ENCODE peak calls at places on chromosomes 7 and 10, in seven cellular contexts. S is breast epithelium, R is natural killer cell, A is HFFc6, Z is lower leg skin, G is esophagus squamous epithelium, E is brain microvascular endothelial cell. O is an unnamed sample.

GRCh38 chr7:130560972-130561371 is 69.1 kb downstream of the MEST start:
- DNase-seq in S (no peak), R (no peak), A (peak; percentile 50), Z (no peak), G (no peak), E (no peak), O (no peak)

GRCh38 chr10:130711072-130711471 is 574.9 kb downstream of the GLRX3 start:
- DNase-seq in S (no peak), R (no peak), A (no peak), Z (no peak), G (no peak), E (no peak), O (no peak)

GRCh38 chr7:55071411-55072188 is 52.8 kb downstream of the EGFR start:
- DNase-seq in S (no peak), R (no peak), A (no peak), Z (no peak), G (no peak), E (no peak), O (no peak)

GRCh38 chr7:23422384-23422783 is 47.9 kb downstream of the IGF2BP3 start:
- DNase-seq in S (no peak), R (no peak), A (no peak), Z (no peak), G (no peak), E (no peak), O (no peak)

GRCh38 chr10:27660705-27661104 is 84.9 kb downstream of the MKX start:
- DNase-seq in S (no peak), R (no peak), A (no peak), Z (no peak), G (no peak), E (no peak), O (no peak)

GRCh38 chr10:11589738-11590137 is 21.7 kb downstream of the USP6NL start:
- DNase-seq in S (no peak), R (no peak), A (no peak), Z (no peak), G (no peak), E (no peak), O (no peak)

GRCh38 chr7:151143261-151144015 is 24.1 kb downstream of the GBX1 start:
- DNase-seq in S (no peak), R (no peak), A (no peak), Z (no peak), G (no peak), E (no peak), O (no peak)

GRCh38 chr7:38907066-38907465 is 1.9 kb downstream of the VPS41 start:
- DNase-seq in S (no peak), R (no peak), A (no peak), Z (no peak), G (no peak), E (no peak), O (no peak)

GRCh38 chr7:36214608-36215016 is 61.6 kb downstream of the EEPD1 start:
- DNase-seq in S (no peak), R (no peak), A (no peak), Z (peak; percentile 30), G (no peak), E (no peak), O (no peak)

GRCh38 chr10:104240078-104240477 is 7.9 kb upstream of the CFAP43 start:
- DNase-seq in S (no peak), R (no peak), A (no peak), Z (no peak), G (no peak), E (no peak), O (no peak)

GRCh38 chr7:105808703-105809590 is 67.5 kb downstream of the ATXN7L1 start:
- DNase-seq in S (no peak), R (peak; percentile 62), A (peak; percentile 62), Z (no peak), G (no peak), E (peak; percentile 67), O (no peak)

GRCh38 chr10:126504051-126504760 is 115.9 kb upstream of the ADAM12 start:
- DNase-seq in S (no peak), R (no peak), A (peak; percentile 56), Z (no peak), G (no peak), E (peak; percentile 61), O (no peak)

GRCh38 chr10:17838080-17838634 is 29.0 kb downstream of the MRC1 start:
- DNase-seq in S (no peak), R (no peak), A (no peak), Z (no peak), G (no peak), E (no peak), O (no peak)

GRCh38 chr7:92737706-92738105 is 98.7 kb downstream of the CDK6 start:
- DNase-seq in S (no peak), R (no peak), A (no peak), Z (no peak), G (no peak), E (no peak), O (no peak)

GRCh38 chr10:49518982-49519578 is 19.8 kb downstream of the ERCC6 start:
- DNase-seq in S (no peak), R (no peak), A (peak; percentile 39), Z (no peak), G (no peak), E (peak; percentile 53), O (no peak)

GRCh38 chr7:86643478-86644281 is at the start of gene GRM3:
- DNase-seq in S (no peak), R (no peak), A (no peak), Z (no peak), G (no peak), E (peak; percentile 0), O (peak; percentile 45)

GRCh38 chr7:24113506-24113905 is 170.5 kb upstream of the NPY start:
- DNase-seq in S (no peak), R (no peak), A (no peak), Z (no peak), G (no peak), E (no peak), O (no peak)

GRCh38 chr7:17302575-17303142 is 4.2 kb downstream of the AHR start:
- DNase-seq in S (no peak), R (no peak), A (peak; percentile 63), Z (no peak), G (no peak), E (no peak), O (no peak)

GRCh38 chr10:125201791-125202622 is 41.6 kb upstream of the CTBP2 start:
- DNase-seq in S (no peak), R (no peak), A (no peak), Z (no peak), G (no peak), E (no peak), O (no peak)

GRCh38 chr10:80100861-80101695 is 22.6 kb downstream of the TMEM254 start:
- DNase-seq in S (peak; percentile 58), R (no peak), A (no peak), Z (no peak), G (no peak), E (no peak), O (peak; percentile 27)

GRCh38 chr10:70540089-70540788 is 61.7 kb downstream of the PALD1 start:
- DNase-seq in S (no peak), R (no peak), A (no peak), Z (no peak), G (no peak), E (no peak), O (no peak)

GRCh38 chr7:26658080-26658697 is 206.2 kb downstream of the SKAP2 start:
- DNase-seq in S (no peak), R (no peak), A (no peak), Z (no peak), G (no peak), E (no peak), O (no peak)

DNA sequence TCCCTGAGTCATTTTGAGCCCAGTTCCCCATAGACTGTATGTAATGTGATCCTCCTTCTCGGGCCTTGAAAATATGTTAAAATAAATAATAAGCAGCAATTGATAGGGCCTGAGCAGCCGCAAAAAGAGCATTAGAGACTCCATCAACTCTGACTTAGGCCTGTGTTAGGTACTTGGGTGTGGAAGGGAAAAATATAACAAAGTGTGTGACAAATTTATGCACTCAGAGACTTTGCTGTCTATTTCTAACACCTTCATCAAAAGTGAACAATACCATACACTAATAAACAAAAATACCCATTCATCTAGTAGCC is 31.4 kb upstream of the HABP2 start:
- DNase-seq in S (no peak), R (no peak), A (no peak), Z (no peak), G (no peak), E (no peak), O (no peak)
- TF ChIP-seq CTCF in S (no peak), R (peak; percentile 14), A (peak; percentile 2), Z (no peak), G (no peak), E (no peak), O (peak; percentile 35)

DNA sequence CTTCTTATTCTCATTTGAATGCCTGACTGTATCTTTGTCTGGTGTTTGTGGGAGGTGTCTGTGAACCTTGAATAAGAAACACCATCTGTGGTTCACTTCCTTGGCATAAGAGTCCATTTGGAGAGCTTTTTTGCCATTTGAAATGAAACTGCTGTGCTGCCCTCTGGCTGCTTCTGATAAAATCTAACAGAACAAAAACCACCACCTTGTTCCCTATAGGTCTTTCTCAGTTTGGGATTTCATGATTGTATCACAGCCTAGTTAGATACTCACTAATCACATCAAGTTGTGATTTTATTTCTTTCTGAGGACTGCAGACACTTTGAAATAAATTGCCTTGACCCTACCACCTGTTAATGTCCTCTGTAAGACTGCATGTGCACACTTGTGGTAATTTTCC is 102.7 kb upstream of the FAM13C start:
- DNase-seq in S (no peak), R (no peak), A (no peak), Z (no peak), G (no peak), E (peak; percentile 35), O (no peak)
- TF ChIP-seq CTCF in S (no peak), R (no peak), A (no peak), Z (no peak), G (peak; percentile 34), E (peak; percentile 62), O (no peak)

DNA sequence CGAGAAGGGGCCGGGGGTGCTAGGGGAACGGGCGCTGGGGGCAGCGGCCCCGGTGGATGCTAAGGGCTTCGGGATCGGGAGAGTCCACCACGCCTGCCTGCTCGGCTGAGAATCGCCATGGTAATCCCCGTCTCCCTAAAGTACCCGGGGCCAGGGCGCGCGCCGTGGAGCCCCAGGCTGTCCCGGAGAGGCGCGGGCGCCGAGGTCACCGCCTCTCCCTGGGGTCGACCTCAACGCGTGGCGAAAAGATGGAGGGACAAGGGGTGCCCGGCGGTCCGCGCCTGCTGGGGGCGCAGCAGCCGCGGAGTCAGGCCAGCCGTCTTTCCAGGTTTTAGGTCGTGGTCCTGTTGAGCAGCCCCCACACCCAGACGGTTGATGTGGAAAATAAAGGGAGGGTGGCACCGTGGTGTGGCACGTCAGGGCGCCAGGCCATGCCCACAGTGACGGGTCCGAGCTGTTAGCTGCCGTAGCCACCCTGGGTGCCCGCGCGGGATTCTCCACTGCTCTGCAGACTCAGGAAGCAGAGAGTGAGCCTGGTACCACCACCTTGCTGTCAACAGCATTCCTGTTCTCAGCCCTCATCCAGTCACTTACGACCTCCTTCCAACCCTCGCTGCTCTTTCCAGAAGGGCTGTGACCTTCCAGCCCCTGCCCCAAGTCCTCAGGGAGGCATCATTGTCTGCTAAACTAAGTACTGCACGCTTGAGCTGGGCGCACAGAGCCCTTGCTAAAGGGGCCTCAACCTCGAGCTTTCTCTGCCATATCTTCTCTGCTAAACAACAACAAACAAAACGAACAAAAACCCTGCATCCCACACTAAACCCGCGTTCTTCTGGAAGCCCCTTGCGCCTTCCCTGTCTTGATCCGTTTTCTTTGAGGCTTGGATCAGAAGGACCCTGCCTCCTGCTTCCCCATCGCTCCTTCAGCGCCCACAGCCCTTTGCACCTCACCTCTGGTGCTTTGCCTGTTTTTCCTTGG is 666 bp downstream of the SMKR1 start:
- DNase-seq in S (no peak), R (no peak), A (no peak), Z (no peak), G (no peak), E (no peak), O (no peak)
- TF ChIP-seq CTCF in S (no peak), R (no peak), A (no peak), Z (no peak), G (no peak), E (no peak), O (no peak)

GRCh38 chr10:132457328-132458070 is 60.5 kb downstream of the PWWP2B start:
- DNase-seq in S (no peak), R (no peak), A (no peak), Z (no peak), G (no peak), E (no peak), O (no peak)
- TF ChIP-seq CTCF in S (no peak), R (no peak), A (no peak), Z (no peak), G (no peak), E (no peak), O (no peak)

O was measured in mesothelial cell of epicardium.